ENCODE peak calls at places on chromosomes 11 and 22, in seven cellular contexts. D, C, I, L, G, N and H are unnamed samples. For H3K27me3, the result is how much of the 10 kb centered on the place peaks cover.

GRCh38 chr22:30187726-30188407 is 58.7 kb downstream of the LIF start:
- DNase-seq in D (no peak), C (no peak), I (no peak), L (no peak), G (peak), N (no peak), H (no peak)

GRCh38 chr11:61955031-61955415 is 4.9 kb downstream of the BEST1 start:
- DNase-seq in D (no peak), C (no peak), I (peak), L (peak), G (peak), N (no peak), H (no peak)

GRCh38 chr11:106021181-106021966 is 666 bp downstream of the MSANTD4 start:
- DNase-seq in D (peak), C (no peak), I (no peak), L (no peak), G (peak), N (no peak), H (no peak)

GRCh38 chr11:63747006-63747405 is 21.6 kb downstream of the ZFTA start:
- DNase-seq in D (no peak), C (no peak), I (no peak), L (no peak), G (peak), N (no peak), H (no peak)

GRCh38 chr11:128271401-128271800 is 316.0 kb downstream of the ETS1 start:
- DNase-seq in D (no peak), C (no peak), I (no peak), L (no peak), G (no peak), N (no peak), H (no peak)

GRCh38 chr11:73177380-73178091 is 35.4 kb upstream of the FCHSD2 start:
- DNase-seq in D (peak), C (no peak), I (peak), L (no peak), G (no peak), N (peak), H (no peak)

GRCh38 chr22:49942565-49943404 is 17.8 kb upstream of the PIM3 start:
- DNase-seq in D (no peak), C (no peak), I (no peak), L (peak), G (no peak), N (no peak), H (no peak)

GRCh38 chr11:87122852-87123251 is 85.1 kb downstream of the TMEM135 start:
- DNase-seq in D (no peak), C (no peak), I (no peak), L (no peak), G (no peak), N (no peak), H (no peak)

GRCh38 chr11:45105233-45105992 is 41.0 kb upstream of the PRDM11 start:
- DNase-seq in D (peak), C (peak), I (peak), L (peak), G (peak), N (peak), H (no peak)

GRCh38 chr11:14541180-14541579 is 21.0 kb upstream of the PSMA1 start:
- DNase-seq in D (no peak), C (no peak), I (no peak), L (no peak), G (peak), N (peak), H (no peak)

GRCh38 chr11:13663631-13664071 is 4.8 kb upstream of the FAR1 start:
- DNase-seq in D (peak), C (no peak), I (no peak), L (no peak), G (peak), N (no peak), H (no peak)

GRCh38 chr22:19062909-19063308 is 59.3 kb downstream of the DGCR2 start:
- DNase-seq in D (no peak), C (no peak), I (no peak), L (no peak), G (no peak), N (no peak), H (no peak)

DNA sequence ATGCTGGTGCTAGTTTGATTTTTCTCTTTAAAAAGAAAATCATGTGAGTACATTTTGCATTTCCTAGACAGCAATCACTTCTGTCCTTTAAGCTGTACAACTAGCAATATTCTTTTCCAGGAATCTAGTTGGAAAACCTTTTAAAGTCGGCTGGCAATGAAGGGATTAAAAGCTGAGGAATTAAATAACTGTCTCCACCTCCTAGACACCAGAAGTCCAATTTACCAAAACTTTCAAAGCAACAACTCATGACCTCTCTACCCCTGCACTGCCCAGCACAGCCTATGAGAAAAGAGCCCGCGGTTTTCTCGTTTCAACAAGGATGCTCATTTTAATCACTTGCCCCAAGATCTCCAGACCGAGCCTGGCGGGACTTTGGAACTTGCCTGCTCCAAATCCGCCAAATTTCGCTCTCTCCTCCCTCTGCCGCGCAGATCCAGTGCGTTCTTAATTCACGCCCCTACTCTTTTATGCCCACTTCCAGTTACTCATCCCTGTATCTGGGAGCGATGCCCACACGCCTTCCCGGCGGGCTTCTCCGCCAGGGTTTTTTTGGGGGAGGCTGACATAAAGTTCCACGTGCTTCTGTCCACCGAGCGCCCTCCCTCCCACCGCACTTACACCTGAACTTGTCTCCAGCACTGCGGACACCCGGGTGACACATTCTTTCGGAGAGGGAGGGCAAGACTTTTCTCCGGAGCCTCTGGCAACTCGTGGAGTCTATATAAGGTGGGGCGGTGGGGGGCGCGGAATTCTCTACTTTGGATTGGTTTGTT is 2.5 kb downstream of the MPPED2 start:
- DNase-seq in D (no peak), C (no peak), I (peak), L (peak), G (no peak), N (peak), H (no peak)
- H3K27me3 ChIP-seq in D (half or more), C (under half), I (under half), L (under half), G (under half), N (under half), H (under half)

GRCh38 chr11:69183613-69184012 is 27.9 kb downstream of the SMIM38 start:
- DNase-seq in D (no peak), C (no peak), I (no peak), L (no peak), G (no peak), N (no peak), H (peak)
- H3K27me3 ChIP-seq in D (under half), C (under half), I (under half), L (under half), G (under half), N (under half), H (under half)

GRCh38 chr11:74720596-74721478 is 10.4 kb downstream of the CHRDL2 start:
- DNase-seq in D (no peak), C (no peak), I (peak), L (no peak), G (peak), N (peak), H (no peak)

GRCh38 chr11:74725701-74726100 is 5.5 kb downstream of the CHRDL2 start:
- DNase-seq in D (no peak), C (no peak), I (no peak), L (no peak), G (peak), N (no peak), H (no peak)

GRCh38 chr11:74726547-74727182 is 4.6 kb downstream of the CHRDL2 start:
- DNase-seq in D (peak), C (peak), I (peak), L (peak), G (peak), N (peak), H (no peak)

GRCh38 chr11:74721479-74721835 is 9.8 kb downstream of the CHRDL2 start:
- DNase-seq in D (no peak), C (no peak), I (no peak), L (no peak), G (no peak), N (no peak), H (no peak)

GRCh38 chr11:74723511-74723910 is 7.7 kb downstream of the CHRDL2 start:
- DNase-seq in D (no peak), C (no peak), I (no peak), L (no peak), G (no peak), N (no peak), H (no peak)
- H3K27me3 ChIP-seq in D (under half), C (under half), I (under half), L (under half), G (under half), N (under half), H (under half)

GRCh38 chr11:76205252-76206076 is 838 bp downstream of the WNT11 start:
- DNase-seq in D (no peak), C (no peak), I (no peak), L (no peak), G (no peak), N (no peak), H (no peak)

GRCh38 chr11:76207642-76208378 is 1.5 kb upstream of the WNT11 start:
- DNase-seq in D (peak), C (peak), I (peak), L (peak), G (peak), N (peak), H (no peak)

GRCh38 chr11:76206077-76206326 is 300 bp downstream of the WNT11 start:
- DNase-seq in D (no peak), C (no peak), I (no peak), L (no peak), G (no peak), N (no peak), H (no peak)

GRCh38 chr11:76208438-76208828 is 2.1 kb upstream of the WNT11 start:
- DNase-seq in D (peak), C (no peak), I (no peak), L (no peak), G (no peak), N (no peak), H (no peak)

GRCh38 chr11:76206327-76207081 is at the start of gene WNT11:
- DNase-seq in D (peak), C (peak), I (peak), L (peak), G (peak), N (peak), H (no peak)
- H3K27me3 ChIP-seq in D (under half), C (half or more), I (under half), L (under half), G (under half), N (under half), H (under half)

GRCh38 chr11:2768471-2769408 is 68.9 kb upstream of the KCNQ1OT1 start:
- DNase-seq in D (peak), C (no peak), I (no peak), L (no peak), G (peak), N (no peak), H (no peak)

GRCh38 chr11:2769409-2769778 is 69.6 kb upstream of the KCNQ1OT1 start:
- DNase-seq in D (no peak), C (no peak), I (no peak), L (peak), G (no peak), N (no peak), H (no peak)

GRCh38 chr11:2770556-2771301 is 70.9 kb upstream of the KCNQ1OT1 start:
- DNase-seq in D (no peak), C (no peak), I (peak), L (peak), G (no peak), N (no peak), H (no peak)

GRCh38 chr11:2771758-2772466 is 72.1 kb upstream of the KCNQ1OT1 start:
- DNase-seq in D (no peak), C (no peak), I (peak), L (peak), G (no peak), N (no peak), H (no peak)

DNA sequence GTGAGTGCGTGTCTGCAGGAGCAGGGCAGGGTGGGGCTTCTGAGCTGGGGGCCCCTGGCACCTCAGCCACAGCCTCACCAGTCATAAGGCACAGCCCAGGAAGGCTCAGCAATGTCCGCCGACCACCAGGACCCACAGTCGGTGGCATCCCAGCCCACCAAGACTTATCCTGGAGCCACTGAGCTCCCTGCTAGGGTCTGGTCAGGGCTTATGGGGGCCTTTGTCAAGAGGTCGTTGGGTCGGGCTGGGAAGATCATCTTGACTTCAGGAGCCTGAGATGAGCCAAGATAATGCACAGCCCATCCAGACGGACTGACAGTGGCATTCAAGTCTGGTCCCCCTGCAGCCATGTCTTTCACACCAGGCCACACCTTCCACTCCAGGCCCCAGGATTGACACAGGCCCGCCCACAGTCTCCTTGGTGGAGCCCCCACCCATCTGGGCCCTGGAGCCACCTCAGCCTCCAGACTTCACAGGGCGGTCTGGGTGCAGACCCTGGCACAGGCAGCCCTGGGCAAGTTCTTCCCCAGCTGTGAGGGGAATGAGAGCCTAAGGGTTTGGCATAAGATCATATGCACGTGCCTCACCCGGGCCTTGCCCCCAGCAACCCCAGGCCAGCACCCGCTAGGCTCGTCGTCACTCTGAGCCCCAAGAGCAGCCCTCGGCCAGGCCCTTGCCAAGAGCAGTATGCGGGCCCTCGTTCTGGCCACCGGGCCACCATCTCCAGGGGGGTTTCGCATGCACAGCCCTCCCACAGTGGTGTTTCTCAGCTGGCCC is 70.2 kb upstream of the KCNQ1OT1 start:
- DNase-seq in D (no peak), C (no peak), I (no peak), L (peak), G (no peak), N (no peak), H (no peak)
- H3K27me3 ChIP-seq in D (under half), C (under half), I (under half), L (under half), G (under half), N (under half), H (under half)

DNA sequence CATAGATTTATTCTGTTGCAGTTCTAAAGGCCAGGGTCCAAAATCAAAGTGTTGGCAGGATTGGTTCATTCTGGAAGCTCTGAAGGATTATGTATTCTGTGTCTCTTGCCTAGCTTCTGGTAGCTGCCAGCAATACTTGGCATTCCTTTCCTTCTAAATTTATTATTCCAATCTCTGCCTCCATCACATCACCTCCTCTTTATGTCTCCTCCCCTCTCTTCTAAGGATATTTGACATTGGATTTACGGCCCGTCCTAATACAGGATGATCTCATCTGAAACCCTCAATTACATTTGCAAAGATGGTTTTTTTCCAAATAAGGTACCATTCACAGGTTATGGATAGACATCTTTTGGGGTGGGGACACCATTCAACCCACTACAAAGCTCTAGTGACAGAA is 186.5 kb downstream of the SBF2 start:
- DNase-seq in D (no peak), C (no peak), I (no peak), L (no peak), G (no peak), N (no peak), H (no peak)
- H3K27me3 ChIP-seq in D (under half), C (under half), I (under half), L (under half), G (under half), N (under half), H (under half)

DNA sequence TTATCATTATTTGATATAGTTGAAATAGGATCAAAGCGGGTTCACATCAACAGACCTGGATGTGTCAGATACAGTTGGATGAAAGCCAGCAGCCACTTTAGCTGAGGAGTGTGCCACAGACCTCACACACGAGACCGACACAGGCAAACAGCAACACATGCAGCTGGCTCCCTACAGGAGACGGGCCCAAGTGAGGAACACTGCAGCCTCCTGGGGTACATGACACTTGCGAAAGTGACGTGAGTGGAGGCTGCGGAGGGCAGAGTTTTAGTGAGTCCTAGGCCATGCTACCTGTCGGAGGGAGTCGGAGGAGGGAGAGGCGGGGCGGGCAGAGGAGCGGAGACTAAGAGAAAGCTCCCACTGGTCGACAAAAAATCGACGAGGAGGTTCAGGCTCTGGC is 100.9 kb upstream of the BID start:
- DNase-seq in D (no peak), C (no peak), I (no peak), L (no peak), G (no peak), N (no peak), H (no peak)
- H3K27me3 ChIP-seq in D (under half), C (under half), I (under half), L (under half), G (under half), N (under half), H (under half)